ENCODE peak calls at places on chromosomes 13 and 19, in five cellular contexts. T is stimulated activated CD4-positive, alpha-beta T cell treated with anti-CD3 and anti-CD28 coated beads, Interleukin-1b, Interleukin-23, amount 100 ng/mL, for 24 hours; B is breast epithelium; O is ELR; J is germinal center. Q is an unnamed sample.

GRCh38 chr19:15114153-15114540 is 6.9 kb downstream of the SYDE1 start:
- DNase-seq in T (no peak), B (no peak), O (peak), J (no peak), Q (no peak)

GRCh38 chr19:49272204-49272603 is 52.8 kb downstream of the SLC6A16 start:
- DNase-seq in T (no peak), B (no peak), O (peak), J (no peak), Q (no peak)

GRCh38 chr13:110616103-110617101 is 1.1 kb downstream of the NAXD start:
- DNase-seq in T (peak), B (peak), O (peak), J (peak), Q (peak)

GRCh38 chr19:4369888-4370260 is 26.5 kb downstream of the MPND start:
- DNase-seq in T (peak), B (no peak), O (no peak), J (peak), Q (no peak)

GRCh38 chr19:27974082-27974513 is 1238.9 kb downstream of the UQCRFS1 start:
- DNase-seq in T (no peak), B (no peak), O (peak), J (no peak), Q (no peak)

GRCh38 chr19:10421240-10421948 is 1.1 kb downstream of the PDE4A start:
- DNase-seq in T (no peak), B (no peak), O (no peak), J (no peak), Q (no peak)

GRCh38 chr13:20980420-20980819 is 77.9 kb upstream of the XPO4 start:
- DNase-seq in T (no peak), B (no peak), O (no peak), J (no peak), Q (no peak)

GRCh38 chr19:49596407-49596806 is 5.4 kb downstream of the PRR12 start:
- DNase-seq in T (no peak), B (no peak), O (no peak), J (no peak), Q (no peak)

Q was measured in T1000.